ENCODE peak calls at places on chromosomes 1 and 21, in seven cellular contexts. Y is foreskin fibroblast; T is effector memory CD4-positive, alpha-beta T cell; V is fibroblast of mammary gland; B is skeletal muscle cell; L is Caco-2; E is CD8-positive, alpha-beta memory T cell. K is an unnamed sample.
A peak's percentile ranks its signal among the peaks of the same experiment; 100 is the strongest.

GRCh38 chr1:15036101-15036500 is 117.4 kb upstream of the TMEM51 start:
- DNase-seq in Y (no peak), T (no peak), V (no peak), B (no peak), L (no peak), E (no peak), K (no peak)

GRCh38 chr1:228818928-228819632 is 83.8 kb downstream of the RHOU start:
- DNase-seq in Y (no peak), T (no peak), V (no peak), B (no peak), L (no peak), E (no peak), K (no peak)

GRCh38 chr1:39737546-39738169 is 1.0 kb upstream of the PPIE start:
- DNase-seq in Y (peak; percentile 49), T (no peak), V (peak; percentile 89), B (peak; percentile 88), L (no peak), E (no peak), K (peak; percentile 32)

GRCh38 chr1:29269356-29269755 is 33.0 kb downstream of the PTPRU start:
- DNase-seq in Y (no peak), T (no peak), V (no peak), B (no peak), L (no peak), E (no peak), K (no peak)

GRCh38 chr1:8189931-8190483 is 127.9 kb upstream of the SLC45A1 start:
- DNase-seq in Y (no peak), T (no peak), V (peak; percentile 42), B (no peak), L (peak; percentile 42), E (no peak), K (no peak)

GRCh38 chr1:237932806-237933205 is 42.1 kb upstream of the ZP4 start:
- DNase-seq in Y (no peak), T (no peak), V (peak; percentile 2), B (no peak), L (no peak), E (no peak), K (no peak)

GRCh38 chr21:32807717-32808380 is 36.3 kb upstream of the PAXBP1 start:
- DNase-seq in Y (peak; percentile 65), T (no peak), V (peak; percentile 80), B (peak; percentile 31), L (no peak), E (no peak), K (peak; percentile 54)

GRCh38 chr1:36034692-36035091 is 49.2 kb upstream of the TEKT2 start:
- DNase-seq in Y (peak; percentile 33), T (no peak), V (peak; percentile 36), B (peak; percentile 10), L (no peak), E (no peak), K (peak; percentile 65)

GRCh38 chr1:72023063-72023647 is 259.2 kb downstream of the NEGR1 start:
- DNase-seq in Y (no peak), T (no peak), V (no peak), B (no peak), L (no peak), E (no peak), K (no peak)
- H3K4me3 ChIP-seq in Y (no peak overlapping the region), T (no peak overlapping the region), V (no peak overlapping the region), B (no peak overlapping the region), L (no peak overlapping the region), E (no peak overlapping the region), K (no peak overlapping the region)

DNA sequence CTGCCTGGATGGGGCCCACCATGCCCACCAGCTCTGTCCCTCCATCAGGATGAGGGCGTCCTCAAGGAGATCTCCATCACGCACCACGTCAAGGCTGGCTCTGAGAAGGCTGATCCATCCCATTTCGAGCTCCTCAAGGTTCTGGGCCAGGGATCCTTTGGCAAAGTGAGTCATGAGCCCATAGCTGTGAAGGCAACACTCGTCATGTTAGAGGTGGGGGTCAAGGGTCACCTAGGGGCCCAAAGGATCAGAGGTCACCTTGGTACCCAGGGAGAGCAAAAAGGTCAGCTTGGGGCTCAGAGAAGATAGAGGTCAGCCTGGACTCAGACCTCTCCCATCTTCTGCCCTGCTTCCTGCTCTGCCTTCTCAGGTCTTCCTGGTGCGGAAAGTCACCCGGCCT is 17.3 kb downstream of the RPS6KA1 start:
- DNase-seq in Y (no peak), T (no peak), V (no peak), B (no peak), L (no peak), E (no peak), K (no peak)
- H3K4me3 ChIP-seq in Y (no peak overlapping the region), T (peak overlapping the region; percentile 77), V (no peak overlapping the region), B (no peak overlapping the region), L (no peak overlapping the region), E (peak overlapping the region; percentile 98), K (no peak overlapping the region)

GRCh38 chr1:158803681-158804080 is 22.7 kb upstream of the OR6N2 start:
- DNase-seq in Y (no peak), T (no peak), V (no peak), B (no peak), L (no peak), E (no peak), K (no peak)
- H3K4me3 ChIP-seq in Y (no peak overlapping the region), T (no peak overlapping the region), V (no peak overlapping the region), B (no peak overlapping the region), L (no peak overlapping the region), E (no peak overlapping the region), K (no peak overlapping the region)

DNA sequence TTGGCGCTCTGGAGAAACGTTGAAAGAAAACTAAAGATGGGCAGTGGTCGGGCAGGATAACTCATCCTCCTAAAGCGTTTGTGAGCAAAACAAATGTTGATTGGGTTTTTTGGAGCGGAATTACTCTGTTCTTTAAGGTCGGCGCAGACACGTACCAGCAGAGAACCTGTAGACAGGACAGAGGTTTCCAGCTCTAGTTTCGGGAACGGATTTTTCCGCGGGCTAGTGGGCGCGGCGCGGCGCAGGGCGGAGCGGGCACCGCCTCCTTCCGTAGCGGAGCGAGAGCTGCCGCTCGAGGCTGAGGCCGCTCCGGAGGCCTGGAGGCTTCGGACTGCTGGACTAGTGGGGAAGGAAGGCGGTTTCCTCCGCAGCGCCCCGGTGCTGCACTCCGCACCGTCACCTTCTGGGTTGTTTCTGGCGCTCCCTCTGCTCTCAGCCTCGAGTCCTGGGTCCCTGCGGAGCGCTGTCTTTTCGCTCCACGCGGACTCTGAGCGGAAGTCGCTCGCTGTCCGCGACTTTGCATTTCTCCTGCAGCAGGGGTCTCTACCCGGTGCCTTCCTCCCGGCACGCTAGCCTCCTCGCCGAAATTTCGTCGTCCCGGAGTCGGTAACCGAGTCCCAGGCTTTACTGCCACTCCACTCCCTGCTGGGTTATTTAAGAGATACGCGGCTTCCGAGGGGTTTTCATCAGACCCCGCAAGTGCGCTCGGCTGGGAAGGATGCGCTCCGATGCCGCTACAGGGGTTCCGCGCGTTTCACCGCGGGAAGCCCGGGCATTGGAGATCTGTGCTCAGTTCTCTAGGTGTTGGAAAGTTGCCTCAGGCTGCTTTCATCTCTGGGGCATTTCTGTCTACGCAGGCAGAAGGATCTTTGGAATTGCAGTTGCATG is 7.0 kb downstream of the FOXD2 start:
- DNase-seq in Y (peak; percentile 48), T (no peak), V (no peak), B (no peak), L (no peak), E (peak; percentile 26), K (peak; percentile 29)
- H3K4me3 ChIP-seq in Y (no peak overlapping the region), T (peak overlapping the region; percentile 23), V (no peak overlapping the region), B (peak overlapping the region; percentile 14), L (no peak overlapping the region), E (no peak overlapping the region), K (no peak overlapping the region)

DNA sequence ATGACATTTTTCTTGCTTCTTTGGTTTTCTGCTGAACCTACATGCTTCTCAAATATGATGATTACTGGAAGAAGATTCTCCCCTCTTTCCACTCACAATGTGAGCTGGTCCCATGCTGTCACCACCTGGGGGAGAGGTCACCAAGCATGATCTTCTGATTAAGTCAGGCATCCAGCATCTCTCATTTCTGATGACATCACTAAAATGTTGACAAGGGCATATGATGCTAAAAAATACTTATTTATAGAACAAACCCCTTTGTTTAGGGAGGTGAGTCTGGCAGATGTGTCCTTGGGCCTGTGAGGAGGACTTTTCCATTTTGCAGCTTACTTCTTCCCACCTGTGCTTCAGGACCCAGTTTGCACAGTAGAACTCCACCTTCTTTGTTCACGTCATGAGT is 42.0 kb upstream of the PCP4 start:
- DNase-seq in Y (no peak), T (no peak), V (no peak), B (no peak), L (no peak), E (no peak), K (no peak)
- H3K4me3 ChIP-seq in Y (no peak overlapping the region), T (no peak overlapping the region), V (no peak overlapping the region), B (no peak overlapping the region), L (no peak overlapping the region), E (no peak overlapping the region), K (no peak overlapping the region)

DNA sequence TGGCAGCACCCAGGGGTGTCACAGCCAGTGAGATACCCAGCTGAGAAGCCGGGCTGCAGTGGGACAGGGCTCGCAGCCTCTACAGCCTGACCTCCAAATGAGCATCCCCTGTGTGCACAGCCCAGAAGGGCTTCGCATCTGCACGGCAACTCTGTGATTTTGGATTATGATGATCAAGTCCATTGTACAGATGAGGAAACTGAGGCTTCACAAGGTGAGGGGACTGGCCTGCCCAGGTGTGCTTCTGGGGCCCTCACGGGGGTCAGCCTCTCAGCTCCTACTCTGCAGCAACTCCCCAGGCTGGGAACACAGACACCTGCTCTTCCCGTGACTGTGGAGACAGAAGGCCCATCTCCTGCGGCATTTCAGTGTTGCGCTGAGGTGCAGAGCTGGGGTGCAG is 8.8 kb upstream of the HES5 start:
- DNase-seq in Y (no peak), T (no peak), V (no peak), B (no peak), L (no peak), E (no peak), K (no peak)
- H3K4me3 ChIP-seq in Y (no peak overlapping the region), T (no peak overlapping the region), V (no peak overlapping the region), B (no peak overlapping the region), L (no peak overlapping the region), E (no peak overlapping the region), K (no peak overlapping the region)

K was measured in fibroblast of pulmonary artery.